ENCODE peak calls at places on chromosome 13, in nine cellular contexts. E is Calu3; O is OCI-LY7; Y is activated CD8-positive, alpha-beta T cell treated with anti-CD3 and anti-CD28 coated beads for 36 hours; X is neural crest cell; R is AG10803; H is dorsolateral prefrontal cortex; V is cardiac muscle cell; D is lower lobe of right lung. W is an unnamed sample.

GRCh38 chr13:25112856-25113255 is 16.9 kb downstream of the PABPC3 start:
- DNase-seq in H (no peak), X (no peak), E (no peak), R (no peak), D (no peak), Y (no peak), V (no peak), O (no peak), W (no peak)

GRCh38 chr13:98253526-98253925 is 76.5 kb upstream of the RNF113B start:
- DNase-seq in E (no peak), Y (no peak), R (peak; percentile 71), V (no peak), D (no peak), H (no peak), O (no peak), X (no peak), W (no peak)

GRCh38 chr13:20145521-20145920 is 15.3 kb downstream of the GJA3 start:
- DNase-seq in X (no peak), Y (no peak), E (no peak), R (no peak), V (no peak), O (no peak), H (no peak), D (no peak), W (no peak)

GRCh38 chr13:26663801-26664200 is 96.8 kb downstream of the GPR12 start:
- DNase-seq in D (no peak), H (no peak), X (no peak), Y (no peak), O (peak; percentile 65), E (no peak), R (no peak), V (no peak), W (no peak)

GRCh38 chr13:106561551-106562170 is 6.3 kb downstream of the ARGLU1 start:
- DNase-seq in O (no peak), R (no peak), Y (peak; percentile 75), E (no peak), H (no peak), V (peak; percentile 40), D (no peak), X (no peak), W (no peak)

GRCh38 chr13:46982856-46983582 is 86.2 kb upstream of the HTR2A start:
- DNase-seq in H (no peak), Y (peak; percentile 20), O (peak; percentile 97), D (no peak), V (no peak), R (no peak), E (no peak), X (no peak), W (no peak)

GRCh38 chr13:34523401-34523800 is 418.7 kb upstream of the NBEA start:
- DNase-seq in O (no peak), H (no peak), D (no peak), V (no peak), X (no peak), R (peak; percentile 42), Y (no peak), E (no peak), W (no peak)

GRCh38 chr13:21058361-21058760 is 3.0 kb downstream of the LATS2 start:
- DNase-seq in V (no peak), D (no peak), X (no peak), R (peak; percentile 35), O (no peak), H (no peak), Y (no peak), E (peak; percentile 27), W (no peak)

GRCh38 chr13:106100261-106100919 is 435.1 kb downstream of the EFNB2 start:
- DNase-seq in V (peak; percentile 17), R (no peak), D (no peak), Y (peak; percentile 12), O (no peak), H (no peak), E (peak; percentile 50), X (peak; percentile 40), W (no peak)

GRCh38 chr13:89694471-89694870 is 1653.0 kb upstream of the MIR17HG start:
- DNase-seq in R (no peak), D (no peak), X (no peak), Y (no peak), O (no peak), H (no peak), E (no peak), V (no peak), W (no peak)

GRCh38 chr13:89695343-89696257 is 1651.9 kb upstream of the MIR17HG start:
- DNase-seq in R (peak; percentile 8), Y (peak; percentile 10), E (peak; percentile 30), X (peak; percentile 67), D (no peak), O (peak; percentile 39), V (peak; percentile 68), H (no peak), W (no peak)
- TF ChIP-seq CTCF in R (peak; percentile 61), Y (no peak), E (no peak), X (peak; percentile 91), D (peak; percentile 59), O (peak; percentile 96), V (peak; percentile 71), H (peak; percentile 58), W (peak; percentile 65)

DNA sequence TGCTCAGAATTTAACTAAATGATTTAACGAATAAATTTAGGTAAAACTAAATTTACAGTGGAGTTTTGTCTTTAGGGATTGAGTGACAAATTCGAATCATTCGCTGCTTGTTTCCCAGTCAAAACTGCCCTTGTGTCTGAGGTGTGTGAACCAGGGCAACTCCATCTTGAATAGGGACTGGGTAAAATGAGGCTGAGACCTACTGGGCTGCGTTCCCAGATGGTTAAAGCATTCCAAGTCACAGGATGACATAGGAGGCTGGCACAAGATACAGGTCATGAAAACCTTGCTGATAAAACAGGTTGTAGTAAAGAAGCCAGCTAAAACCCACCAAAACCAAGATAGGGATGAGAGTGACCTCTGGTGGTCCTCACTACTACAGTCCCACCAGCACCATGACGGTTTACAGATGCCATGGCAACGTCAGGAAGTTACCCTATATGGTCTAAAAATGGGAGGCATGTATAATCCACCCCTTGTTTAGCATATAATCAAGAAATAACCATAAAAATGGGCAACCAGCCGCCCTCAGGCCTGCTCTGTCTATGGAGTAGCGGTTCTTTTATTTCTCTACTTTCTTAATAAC is 10.2 kb upstream of the ANKRD10 start:
- DNase-seq in E (no peak), X (peak; percentile 15), D (no peak), H (no peak), O (peak; percentile 45), Y (peak; percentile 44), R (no peak), V (peak; percentile 50), W (no peak)
- TF ChIP-seq CTCF in E (no peak), X (peak; percentile 44), D (no peak), H (no peak), O (peak; percentile 61), Y (no peak), R (no peak), V (peak; percentile 20), W (peak; percentile 16)

GRCh38 chr13:33441015-33441414 is 155.5 kb upstream of the STARD13 start:
- DNase-seq in O (no peak), E (peak; percentile 33), Y (no peak), R (peak; percentile 24), H (no peak), V (peak; percentile 37), D (no peak), X (no peak), W (no peak)
- TF ChIP-seq CTCF in O (peak; percentile 38), E (no peak), Y (no peak), R (peak; percentile 27), H (no peak), V (no peak), D (no peak), X (peak; percentile 50), W (peak; percentile 17)

GRCh38 chr13:110312669-110313031 is 5.6 kb downstream of the COL4A2 start:
- DNase-seq in D (no peak), Y (no peak), X (no peak), R (peak; percentile 90), E (no peak), V (no peak), H (no peak), O (no peak), W (no peak)
- TF ChIP-seq CTCF in D (no peak), Y (no peak), X (no peak), R (peak; percentile 42), E (no peak), V (no peak), H (no peak), O (no peak), W (no peak)

GRCh38 chr13:33311040-33311439 is 25.5 kb upstream of the STARD13 start:
- DNase-seq in O (no peak), E (no peak), Y (no peak), D (no peak), R (no peak), X (no peak), V (no peak), H (no peak), W (no peak)

GRCh38 chr13:33310245-33311038 is 24.9 kb upstream of the STARD13 start:
- DNase-seq in R (no peak), V (no peak), D (no peak), E (no peak), Y (no peak), O (no peak), X (no peak), H (no peak), W (no peak)

GRCh38 chr13:33307820-33308219 is 22.3 kb upstream of the STARD13 start:
- DNase-seq in D (no peak), H (no peak), Y (no peak), O (no peak), V (no peak), R (peak; percentile 39), E (no peak), X (no peak), W (no peak)

GRCh38 chr13:33313504-33313903 is 27.9 kb upstream of the STARD13 start:
- DNase-seq in Y (no peak), R (no peak), X (no peak), E (no peak), D (no peak), H (no peak), V (no peak), O (no peak), W (no peak)

DNA sequence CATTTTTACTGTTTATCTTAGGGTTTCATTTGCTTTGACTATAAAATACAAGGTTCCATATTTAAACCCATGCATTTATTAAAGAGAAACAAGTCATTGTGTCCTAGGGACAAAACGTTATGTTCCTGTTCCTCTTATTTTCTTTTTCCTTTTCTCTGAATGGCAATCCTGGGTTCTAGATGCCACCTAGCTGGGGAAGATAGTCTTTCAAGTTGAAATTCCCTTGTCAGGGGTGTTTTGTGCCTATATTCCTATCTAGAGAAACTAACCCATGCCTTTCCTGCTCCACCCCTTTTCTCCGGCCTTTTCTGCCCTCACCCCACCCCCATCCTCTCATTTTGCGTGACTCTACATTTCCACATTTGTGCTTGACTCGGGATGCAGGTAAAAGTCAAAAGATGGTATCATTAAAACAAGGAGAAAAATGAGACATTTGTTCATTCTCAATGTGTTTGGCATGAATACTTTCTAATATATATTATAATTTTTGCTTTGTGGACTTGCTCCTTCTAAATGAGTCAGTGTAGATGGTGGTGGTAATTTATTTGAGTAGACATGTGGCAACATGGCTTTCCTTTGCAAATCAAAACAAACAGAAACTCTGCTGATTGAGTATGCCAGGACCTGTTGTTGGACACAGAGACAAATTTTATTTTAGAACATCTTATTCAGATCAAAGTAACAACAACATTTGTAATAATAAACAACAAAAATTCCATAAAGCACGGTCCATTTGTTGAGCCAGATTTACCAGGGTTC is 26.8 kb upstream of the STARD13 start:
- DNase-seq in O (no peak), E (no peak), Y (no peak), R (peak; percentile 25), D (no peak), H (no peak), X (no peak), V (no peak), W (no peak)
- TF ChIP-seq CTCF in O (no peak), E (no peak), Y (no peak), R (peak; percentile 50), D (peak; percentile 30), H (peak; percentile 62), X (no peak), V (peak; percentile 21), W (peak; percentile 33)